ENCODE peak calls at places on chromosome 14, in seven cellular contexts. J is GM13977, S is lower lobe of right lung, W is cardiac muscle cell, A is endothelial cell, Q is HFF-Myc, N is H9. K is an unnamed sample.

GRCh38 chr14:91255820-91256219 is 11.3 kb upstream of the GPR68 start:
- DNase-seq in N (no peak), A (no peak), S (no peak), J (no peak), Q (no peak), W (no peak), K (no peak)

GRCh38 chr14:69708586-69709169 is 58.3 kb upstream of the SRSF5 start:
- DNase-seq in J (no peak), S (no peak), Q (no peak), N (peak), A (no peak), W (no peak), K (no peak)

GRCh38 chr14:91830777-91831176 is 36.6 kb downstream of the TC2N start:
- DNase-seq in J (no peak), S (peak), W (no peak), A (no peak), Q (no peak), N (peak), K (no peak)

GRCh38 chr14:59510001-59510400 is 25.7 kb downstream of the JKAMP start:
- DNase-seq in N (no peak), S (no peak), Q (no peak), A (no peak), W (no peak), J (no peak), K (no peak)

GRCh38 chr14:57748279-57748678 is 117.6 kb downstream of the SLC35F4 start:
- DNase-seq in Q (no peak), J (no peak), N (no peak), W (no peak), S (no peak), A (no peak), K (no peak)

GRCh38 chr14:61586539-61587396 is 108.5 kb upstream of the HIF1A start:
- DNase-seq in A (no peak), S (no peak), N (no peak), W (peak), Q (no peak), J (no peak), K (no peak)

GRCh38 chr14:53947452-53948180 is 9.0 kb downstream of the BMP4 start:
- DNase-seq in J (no peak), W (no peak), N (no peak), Q (no peak), S (no peak), A (no peak), K (no peak)

GRCh38 chr14:72651081-72651480 is 242.8 kb downstream of the DPF3 start:
- DNase-seq in J (no peak), A (no peak), N (no peak), S (no peak), W (peak), Q (no peak), K (no peak)

GRCh38 chr14:106538193-106538592 is 1011.8 kb downstream of the TMEM121 start:
- DNase-seq in N (no peak), A (no peak), W (no peak), Q (no peak), J (no peak), S (no peak), K (no peak)

GRCh38 chr14:100871234-100872186 is 32.0 kb downstream of the RTL1 start:
- DNase-seq in A (no peak), Q (no peak), N (no peak), J (no peak), W (no peak), S (peak), K (peak)

GRCh38 chr14:35147186-35147585 is 24.8 kb downstream of the PRORP start:
- DNase-seq in A (no peak), N (no peak), W (no peak), Q (no peak), J (no peak), S (no peak), K (no peak)

GRCh38 chr14:30373053-30373849 is 185.7 kb upstream of the G2E3 start:
- DNase-seq in S (no peak), A (no peak), Q (no peak), J (no peak), W (no peak), N (no peak), K (no peak)

GRCh38 chr14:100955201-100955600 is 51.7 kb upstream of the RTL1 start:
- DNase-seq in J (no peak), Q (no peak), N (no peak), S (no peak), A (no peak), W (peak), K (no peak)

GRCh38 chr14:64762044-64763034 is 58.1 kb downstream of the PLEKHG3 start:
- DNase-seq in A (no peak), S (peak), J (no peak), W (peak), Q (peak), N (no peak), K (peak)

GRCh38 chr14:22994762-22995275 is 12.5 kb upstream of the AJUBA start:
- DNase-seq in A (no peak), J (peak), S (peak), N (peak), W (peak), Q (peak), K (no peak)

GRCh38 chr14:51419685-51420084 is 179.6 kb downstream of the TMX1 start:
- DNase-seq in Q (no peak), J (no peak), W (no peak), A (no peak), S (no peak), N (no peak), K (no peak)

GRCh38 chr14:21233457-21234076 is 35.7 kb downstream of the HNRNPC start:
- DNase-seq in Q (no peak), J (no peak), A (peak), W (peak), S (no peak), N (no peak), K (no peak)

GRCh38 chr14:100453930-100454329 is 130.8 kb downstream of the SLC25A47 start:
- DNase-seq in A (no peak), W (no peak), N (no peak), J (no peak), S (no peak), Q (no peak), K (no peak)

GRCh38 chr14:48398675-48399282 is 723.4 kb upstream of the MDGA2 start:
- DNase-seq in S (no peak), J (peak), N (no peak), A (peak), W (peak), Q (peak), K (no peak)

GRCh38 chr14:42523656-42524055 is 917.0 kb downstream of the LRFN5 start:
- DNase-seq in A (no peak), W (no peak), S (no peak), N (no peak), J (peak), Q (no peak), K (no peak)

GRCh38 chr14:22472466-22472865 is 116.6 kb downstream of the DAD1 start:
- DNase-seq in J (no peak), W (no peak), S (no peak), Q (no peak), N (no peak), A (no peak), K (no peak)

GRCh38 chr14:91244501-91244901 is at the start of gene GPR68:
- DNase-seq in S (no peak), A (no peak), W (peak), Q (no peak), J (no peak), N (peak), K (peak)

GRCh38 chr14:50971122-50971781 is 27.0 kb upstream of the PYGL start:
- DNase-seq in N (no peak), W (no peak), Q (no peak), A (no peak), S (no peak), J (no peak), K (no peak)

GRCh38 chr14:66422019-66422946 is 63.9 kb upstream of the CCDC196 start:
- DNase-seq in W (no peak), J (no peak), N (no peak), A (no peak), S (no peak), Q (no peak), K (no peak)

GRCh38 chr14:52949711-52950409 is 990 bp downstream of the FERMT2 start:
- DNase-seq in W (peak), N (no peak), A (no peak), J (no peak), Q (no peak), S (no peak), K (no peak)

GRCh38 chr14:51285102-51285501 is 45.1 kb downstream of the TMX1 start:
- DNase-seq in N (no peak), J (peak), A (no peak), Q (no peak), S (no peak), W (no peak), K (no peak)

GRCh38 chr14:34038358-34039057 is 87.6 kb upstream of the EGLN3 start:
- DNase-seq in A (no peak), J (no peak), S (no peak), W (no peak), N (no peak), Q (no peak), K (no peak)

GRCh38 chr14:51253880-51254279 is 13.8 kb downstream of the TMX1 start:
- DNase-seq in Q (no peak), N (no peak), J (no peak), W (no peak), S (no peak), A (no peak), K (no peak)

GRCh38 chr14:100076133-100076532 is 10.9 kb downstream of the EVL start:
- DNase-seq in W (peak), S (peak), A (peak), N (peak), Q (no peak), J (peak), K (no peak)

GRCh38 chr14:59294662-59294992 is 106.2 kb downstream of the DAAM1 start:
- DNase-seq in N (no peak), Q (peak), J (no peak), W (peak), S (no peak), A (no peak), K (no peak)

GRCh38 chr14:91714805-91715204 is 17.1 kb downstream of the CATSPERB start:
- DNase-seq in S (no peak), Q (no peak), J (no peak), W (no peak), A (no peak), N (no peak), K (no peak)

GRCh38 chr14:72736348-72736747 is 157.6 kb downstream of the DPF3 start:
- DNase-seq in W (no peak), Q (peak), S (no peak), A (no peak), J (no peak), N (no peak), K (peak)

DNA sequence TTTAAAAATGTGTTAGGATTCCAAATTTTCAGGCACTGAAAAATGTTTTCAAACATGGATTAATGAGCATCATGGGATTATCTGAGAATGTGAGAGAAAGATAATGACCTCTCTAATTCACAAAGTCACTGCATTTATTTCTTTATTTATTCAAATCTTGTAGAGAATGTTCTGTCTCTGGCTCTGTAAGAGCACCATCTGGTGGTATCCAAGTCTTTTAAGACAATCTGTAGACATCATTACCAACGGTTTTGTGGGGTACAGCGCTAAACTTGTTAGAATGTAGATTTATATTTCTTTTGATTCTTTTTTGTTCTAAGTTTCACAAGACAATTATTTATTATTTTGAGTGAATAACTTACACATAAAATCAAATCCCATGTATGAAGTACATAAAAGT is 956.0 kb upstream of the NOVA1 start:
- DNase-seq in J (no peak), N (no peak), W (peak), S (no peak), Q (no peak), A (no peak), K (no peak)
- TF ChIP-seq CTCF in J (no peak), N (peak), W (no peak), S (no peak), Q (no peak), A (no peak), K (no peak)

GRCh38 chr14:89775161-89775560 is 179.4 kb downstream of the EFCAB11 start:
- DNase-seq in Q (no peak), J (no peak), N (no peak), A (no peak), W (no peak), S (no peak), K (no peak)

GRCh38 chr14:89773644-89774316 is 180.8 kb downstream of the EFCAB11 start:
- DNase-seq in J (peak), S (peak), W (peak), A (peak), N (peak), Q (no peak), K (no peak)

GRCh38 chr14:89779707-89780106 is 174.8 kb downstream of the EFCAB11 start:
- DNase-seq in S (no peak), Q (no peak), W (no peak), A (no peak), N (peak), J (no peak), K (no peak)
- TF ChIP-seq CTCF in S (no peak), Q (no peak), W (no peak), A (no peak), N (peak), J (no peak), K (no peak)

DNA sequence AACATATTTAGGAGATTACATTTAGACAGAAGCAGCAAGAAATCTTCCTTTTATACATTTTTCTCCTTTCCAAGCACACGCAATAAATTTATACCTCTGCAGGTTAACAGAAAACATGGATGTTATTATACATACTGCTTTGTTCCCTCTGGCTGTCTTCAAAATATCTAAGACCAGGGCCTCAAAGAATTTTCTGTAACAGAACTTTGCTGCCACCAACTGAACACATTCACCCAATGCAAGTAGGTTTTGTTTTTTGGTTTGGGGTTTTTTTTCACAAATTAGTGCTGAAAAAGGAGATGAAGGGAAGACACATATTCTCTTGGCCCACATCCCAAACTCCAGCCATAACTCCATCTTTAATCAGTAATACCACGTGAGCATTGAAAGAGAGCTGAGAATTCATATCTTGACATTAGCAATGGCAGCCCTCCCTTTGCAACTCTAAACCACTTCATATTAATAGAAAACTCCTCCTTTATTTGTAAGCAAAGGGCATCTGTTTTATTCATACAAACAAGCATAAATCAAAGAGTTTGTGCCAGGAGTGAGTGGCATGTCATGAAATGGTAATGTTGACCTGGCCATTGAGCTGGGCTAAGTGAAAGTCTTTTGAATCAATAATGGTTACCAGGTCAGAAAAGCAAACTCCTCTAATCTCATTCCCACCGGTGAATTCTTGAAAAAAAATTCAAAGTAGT is 150.8 kb upstream of the FSCB start:
- DNase-seq in S (no peak), W (peak), Q (no peak), J (no peak), A (peak), N (no peak), K (no peak)
- TF ChIP-seq CTCF in S (peak), W (peak), Q (no peak), J (peak), A (no peak), N (peak), K (no peak)

GRCh38 chr14:55756563-55756962 is 176.6 kb downstream of the KTN1 start:
- DNase-seq in Q (no peak), S (no peak), J (no peak), A (no peak), N (no peak), W (no peak), K (no peak)

GRCh38 chr14:55752580-55753365 is 172.8 kb downstream of the KTN1 start:
- DNase-seq in A (no peak), Q (peak), W (peak), N (peak), S (peak), J (no peak), K (peak)

GRCh38 chr14:55754871-55755270 is 174.9 kb downstream of the KTN1 start:
- DNase-seq in W (no peak), Q (no peak), S (no peak), J (no peak), A (no peak), N (no peak), K (no peak)

GRCh38 chr14:55756078-55756477 is 176.1 kb downstream of the KTN1 start:
- DNase-seq in J (no peak), N (no peak), S (no peak), Q (no peak), A (no peak), W (no peak), K (no peak)

GRCh38 chr14:55754471-55754870 is 174.5 kb downstream of the KTN1 start:
- DNase-seq in J (no peak), W (no peak), S (no peak), N (no peak), A (no peak), Q (no peak), K (no peak)
- TF ChIP-seq CTCF in J (no peak), W (no peak), S (no peak), N (no peak), A (no peak), Q (no peak), K (no peak)

GRCh38 chr14:87002831-87003230 is 990.2 kb downstream of the GALC start:
- DNase-seq in J (no peak), W (no peak), N (no peak), S (no peak), A (no peak), Q (no peak), K (no peak)
- TF ChIP-seq CTCF in J (no peak), W (no peak), N (no peak), S (no peak), A (no peak), Q (no peak), K (no peak)

DNA sequence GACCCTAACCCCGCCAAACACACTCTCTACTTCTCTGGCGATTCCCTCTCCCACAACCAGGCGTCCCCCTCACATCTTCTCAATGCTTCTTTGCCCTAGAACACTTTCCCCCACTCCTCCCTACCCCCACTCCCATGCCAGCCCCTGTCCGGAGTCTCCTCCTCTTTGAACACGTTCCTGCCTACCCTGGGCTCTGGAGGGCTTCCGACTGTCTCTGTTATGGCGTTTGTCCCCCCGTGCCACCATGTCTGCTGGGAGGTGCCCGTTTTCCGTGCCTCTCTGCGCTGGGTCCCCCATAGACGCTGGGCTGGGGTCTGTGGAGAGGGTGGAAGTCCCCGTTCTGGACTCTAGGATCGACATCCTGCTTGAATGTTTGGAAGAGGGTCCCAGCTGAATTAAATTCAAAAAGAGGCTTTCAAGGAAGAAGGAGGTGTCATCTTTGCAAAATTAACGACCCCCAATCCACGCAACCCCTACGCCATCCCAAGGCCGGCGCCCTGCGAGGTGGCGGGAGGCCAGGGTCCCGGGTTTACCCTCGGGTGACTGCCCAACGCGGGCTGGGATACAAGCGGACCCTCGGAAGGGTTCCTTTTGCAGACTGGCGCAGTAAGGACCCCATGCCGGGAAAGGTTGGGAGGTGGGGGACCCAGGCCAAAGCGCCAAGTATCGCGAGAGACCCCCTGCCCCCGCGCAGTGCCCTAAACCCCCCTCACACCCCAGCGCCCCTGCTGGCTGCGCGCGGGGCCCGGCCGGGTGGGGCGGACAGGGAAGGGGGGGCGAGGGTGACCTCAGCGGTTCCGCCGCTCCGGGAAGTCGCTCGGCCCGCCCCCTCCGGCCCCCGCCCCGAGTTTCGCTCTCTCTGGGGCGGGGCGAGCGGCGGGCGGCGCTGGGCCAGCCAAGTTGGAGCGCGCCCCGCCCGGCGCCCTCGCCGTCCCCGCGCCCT is 973 bp upstream of the ZBTB42 start:
- DNase-seq in Q (no peak), W (peak), A (peak), S (peak), N (peak), J (peak), K (no peak)
- TF ChIP-seq CTCF in Q (no peak), W (peak), A (no peak), S (peak), N (peak), J (peak), K (peak)

GRCh38 chr14:97185186-97185585 is 388.0 kb downstream of the VRK1 start:
- DNase-seq in N (no peak), S (no peak), J (peak), Q (no peak), A (peak), W (no peak), K (no peak)
- TF ChIP-seq CTCF in N (peak), S (peak), J (peak), Q (no peak), A (peak), W (no peak), K (no peak)

DNA sequence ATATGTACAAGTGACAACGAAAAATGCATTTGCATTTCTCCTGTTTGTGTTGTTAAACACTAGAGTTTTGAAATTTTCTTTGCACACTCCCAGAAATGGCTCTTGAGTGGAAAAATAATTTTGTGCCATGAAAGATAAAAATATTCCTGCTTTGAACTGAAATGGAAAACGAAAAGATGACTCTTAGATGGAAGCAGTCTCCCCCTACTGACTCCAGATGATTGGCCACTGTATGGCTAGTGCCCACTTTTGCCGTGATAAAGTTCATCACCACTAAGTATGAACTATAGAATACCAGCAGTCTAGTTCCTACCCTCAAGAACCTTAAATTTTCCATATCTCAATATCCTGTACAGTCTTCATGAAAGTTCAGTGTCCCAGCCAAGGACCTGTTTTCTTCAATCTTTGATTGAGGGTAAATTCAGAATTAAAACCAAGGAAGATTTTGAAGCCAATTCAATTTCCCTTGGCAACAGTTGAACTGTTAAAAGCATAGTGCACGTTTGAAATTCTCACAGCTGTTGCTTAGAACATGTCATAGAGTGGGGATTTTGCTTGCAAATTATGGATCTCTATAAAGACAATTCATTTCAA is 1.6 kb upstream of the PPP2R5E start:
- DNase-seq in A (no peak), S (no peak), J (no peak), N (no peak), Q (no peak), W (peak), K (no peak)
- TF ChIP-seq CTCF in A (no peak), S (peak), J (peak), N (peak), Q (peak), W (peak), K (peak)

K was measured in AG04449.